ENCODE peak calls at places on chromosome 16, in nine cellular contexts. S is NCI-H1105 treated with DMSO at 0.1 percent for 48 hours; W is lower lobe of right lung; L is stimulated activated CD4-positive, alpha-beta T cell treated with anti-CD3 and anti-CD28 coated beads, Interleukin-4, amount 100 ng/mL, for 1 hour; B is stimulated activated CD8-positive, alpha-beta memory T cell treated with anti-CD3 and anti-CD28 coated beads, Interleukin-4, amount 100 ng/mL, for 4 hours; N is A549; C is NCI-H1436; J is KG1; Y is activated CD4-positive, alpha-beta T cell treated with anti-CD3 and anti-CD28 coated beads, Interleukin-2, amount 50 U/mL, for 1 hour. K is an unnamed sample.

GRCh38 chr16:66703359-66704215 is 7.0 kb upstream of the CMTM4 start:
- DNase-seq in S (no peak), L (no peak), W (no peak), Y (no peak), J (no peak), C (no peak), N (no peak), B (no peak), K (no peak)

GRCh38 chr16:25585526-25585925 is 106.2 kb upstream of the HS3ST4 start:
- DNase-seq in L (no peak), B (no peak), Y (no peak), C (no peak), W (no peak), S (no peak), J (no peak), N (no peak), K (no peak)

GRCh38 chr16:86306046-86306644 is 204.2 kb upstream of the FOXF1 start:
- DNase-seq in N (no peak), S (no peak), W (no peak), C (no peak), J (no peak), Y (no peak), L (no peak), B (no peak), K (no peak)

GRCh38 chr16:66270333-66270927 is 96.1 kb upstream of the CDH5 start:
- DNase-seq in Y (peak; percentile 55), N (peak; percentile 85), S (peak; percentile 47), C (peak; percentile 60), J (peak; percentile 44), W (peak; percentile 84), L (peak; percentile 68), B (no peak), K (peak; percentile 42)

GRCh38 chr16:2475413-2476344 is 752 bp downstream of the TBC1D24 start:
- DNase-seq in J (no peak), L (no peak), C (peak; percentile 43), S (no peak), Y (peak; percentile 47), B (no peak), N (peak; percentile 21), W (no peak), K (no peak)

GRCh38 chr16:85142771-85143211 is 30.5 kb upstream of the CIBAR2 start:
- DNase-seq in C (no peak), L (no peak), Y (no peak), J (no peak), S (no peak), W (no peak), N (no peak), B (no peak), K (no peak)

GRCh38 chr16:4389051-4389955 is 17.7 kb downstream of the VASN start:
- DNase-seq in C (no peak), L (no peak), N (no peak), Y (no peak), S (no peak), J (no peak), W (no peak), B (no peak), K (no peak)

GRCh38 chr16:3259097-3259496 is 2.7 kb upstream of the MEFV start:
- DNase-seq in W (no peak), N (no peak), C (no peak), S (no peak), L (no peak), Y (no peak), B (no peak), J (no peak), K (no peak)

GRCh38 chr16:82638095-82638798 is 11.5 kb downstream of the CDH13 start:
- DNase-seq in W (no peak), S (no peak), L (no peak), N (no peak), Y (no peak), C (no peak), J (no peak), B (no peak), K (no peak)

GRCh38 chr16:25691519-25692091 is at the start of gene HS3ST4:
- DNase-seq in Y (no peak), N (no peak), C (no peak), J (no peak), B (no peak), L (no peak), S (peak; percentile 14), W (no peak), K (no peak)

GRCh38 chr16:67773099-67773498 is 33.3 kb downstream of the RANBP10 start:
- DNase-seq in J (no peak), Y (no peak), C (no peak), N (no peak), S (no peak), L (no peak), B (no peak), W (no peak), K (peak; percentile 26)

GRCh38 chr16:83923581-83924365 is 24.9 kb downstream of the MLYCD start:
- DNase-seq in B (no peak), W (no peak), J (no peak), C (no peak), Y (no peak), S (no peak), L (no peak), N (no peak), K (no peak)

GRCh38 chr16:12417830-12418229 is 385.9 kb downstream of the CPPED1 start:
- DNase-seq in N (no peak), W (no peak), Y (no peak), S (no peak), C (no peak), L (no peak), B (no peak), J (no peak), K (no peak)

GRCh38 chr16:4689091-4689671 is 4.2 kb upstream of the NUDT16L1 start:
- DNase-seq in S (no peak), L (no peak), B (no peak), N (no peak), Y (no peak), C (no peak), W (no peak), J (no peak), K (no peak)

GRCh38 chr16:66470556-66470955 is 43.5 kb downstream of the BEAN1 start:
- DNase-seq in C (no peak), B (no peak), W (no peak), J (no peak), S (no peak), N (no peak), L (no peak), Y (no peak), K (no peak)

GRCh38 chr16:17235147-17235817 is 235.5 kb downstream of the XYLT1 start:
- DNase-seq in J (no peak), N (no peak), L (no peak), C (no peak), W (no peak), Y (no peak), S (no peak), B (no peak), K (no peak)

GRCh38 chr16:53773150-53773846 is 69.3 kb downstream of the FTO start:
- DNase-seq in L (no peak), Y (no peak), W (no peak), C (peak; percentile 44), S (peak; percentile 87), N (peak; percentile 51), B (no peak), J (no peak), K (no peak)

GRCh38 chr16:17364319-17365210 is 106.2 kb downstream of the XYLT1 start:
- DNase-seq in N (no peak), J (no peak), Y (peak; percentile 49), C (no peak), S (no peak), W (no peak), B (no peak), L (no peak), K (no peak)

GRCh38 chr16:11105038-11105903 is 150.7 kb downstream of the SOCS1 start:
- DNase-seq in N (no peak), W (no peak), Y (no peak), S (no peak), B (no peak), L (peak; percentile 18), J (peak; percentile 22), C (peak; percentile 1), K (no peak)

GRCh38 chr16:102060-102855 is 24.2 kb downstream of the MPG start:
- DNase-seq in L (no peak), Y (no peak), J (no peak), S (no peak), B (no peak), W (no peak), C (no peak), N (no peak), K (no peak)

GRCh38 chr16:11005611-11005975 is 61.2 kb downstream of the CLEC16A start:
- DNase-seq in W (no peak), N (no peak), J (no peak), S (no peak), Y (no peak), C (no peak), B (no peak), L (no peak), K (no peak)

GRCh38 chr16:53892155-53892554 is 188.2 kb downstream of the FTO start:
- DNase-seq in N (peak; percentile 24), J (peak; percentile 22), L (peak; percentile 6), W (no peak), C (peak; percentile 36), B (no peak), S (peak; percentile 74), Y (peak; percentile 25), K (peak; percentile 26)

GRCh38 chr16:15599303-15600070 is 43.5 kb downstream of the MARF1 start:
- DNase-seq in L (no peak), B (no peak), J (no peak), N (no peak), C (no peak), Y (no peak), S (no peak), W (no peak), K (no peak)

GRCh38 chr16:57316390-57317017 is 32.0 kb upstream of the PLLP start:
- DNase-seq in J (no peak), W (no peak), L (no peak), B (no peak), C (no peak), Y (no peak), N (peak; percentile 47), S (no peak), K (no peak)

GRCh38 chr16:77805403-77805802 is 17.0 kb downstream of the VAT1L start:
- DNase-seq in S (no peak), W (no peak), C (no peak), J (no peak), B (no peak), L (no peak), N (no peak), Y (no peak), K (no peak)

K was measured in omental fat pad.